ENCODE peak calls at places on chromosomes 1 and 21, in eight cellular contexts. One of them, this sample, is unnamed.

GRCh38 chr21:36988536-36988935 is 18.0 kb upstream of the RIPPLY3 start:
- DNase-seq in naive B cell: no peak
- DNase-seq in AML-193: no peak
- DNase-seq in gastrocnemius medialis: no peak
- DNase-seq in NCI-H748 treated with DMSO at 0.1 percent for 48 hours: no peak
- DNase-seq in dermis microvascular lymphatic vessel endothelial cell: no peak
- DNase-seq in HFFc6: no peak
- DNase-seq in cardiac fibroblast: no peak
- DNase-seq in this sample: no peak

GRCh38 chr1:232667094-232667780 is 37.3 kb upstream of the SIPA1L2 start:
- DNase-seq in cardiac fibroblast: no peak
- DNase-seq in naive B cell: no peak
- DNase-seq in gastrocnemius medialis: no peak
- DNase-seq in dermis microvascular lymphatic vessel endothelial cell: peak
- DNase-seq in HFFc6: no peak
- DNase-seq in AML-193: no peak
- DNase-seq in NCI-H748 treated with DMSO at 0.1 percent for 48 hours: no peak
- DNase-seq in this sample: no peak

GRCh38 chr1:23081376-23081775 is 62.1 kb downstream of the KDM1A start:
- DNase-seq in cardiac fibroblast: no peak
- DNase-seq in gastrocnemius medialis: no peak
- DNase-seq in dermis microvascular lymphatic vessel endothelial cell: no peak
- DNase-seq in AML-193: no peak
- DNase-seq in NCI-H748 treated with DMSO at 0.1 percent for 48 hours: no peak
- DNase-seq in HFFc6: no peak
- DNase-seq in naive B cell: no peak
- DNase-seq in this sample: peak

GRCh38 chr1:22607154-22607553 is 29.3 kb upstream of the C1QA start:
- DNase-seq in gastrocnemius medialis: no peak
- DNase-seq in AML-193: no peak
- DNase-seq in HFFc6: no peak
- DNase-seq in dermis microvascular lymphatic vessel endothelial cell: no peak
- DNase-seq in NCI-H748 treated with DMSO at 0.1 percent for 48 hours: no peak
- DNase-seq in naive B cell: no peak
- DNase-seq in cardiac fibroblast: no peak
- DNase-seq in this sample: peak

GRCh38 chr1:242827538-242827937 is 303.0 kb upstream of the PLD5 start:
- DNase-seq in AML-193: no peak
- DNase-seq in naive B cell: no peak
- DNase-seq in gastrocnemius medialis: no peak
- DNase-seq in dermis microvascular lymphatic vessel endothelial cell: no peak
- DNase-seq in NCI-H748 treated with DMSO at 0.1 percent for 48 hours: no peak
- DNase-seq in cardiac fibroblast: no peak
- DNase-seq in HFFc6: no peak
- DNase-seq in this sample: no peak

GRCh38 chr1:27361553-27361952 is 5.2 kb downstream of the MAP3K6 start:
- DNase-seq in gastrocnemius medialis: no peak
- DNase-seq in dermis microvascular lymphatic vessel endothelial cell: no peak
- DNase-seq in cardiac fibroblast: no peak
- DNase-seq in HFFc6: no peak
- DNase-seq in naive B cell: no peak
- DNase-seq in AML-193: no peak
- DNase-seq in NCI-H748 treated with DMSO at 0.1 percent for 48 hours: no peak
- DNase-seq in this sample: no peak

GRCh38 chr1:2503554-2504223 is 22.7 kb downstream of the PANK4 start:
- DNase-seq in gastrocnemius medialis: no peak
- DNase-seq in dermis microvascular lymphatic vessel endothelial cell: no peak
- DNase-seq in NCI-H748 treated with DMSO at 0.1 percent for 48 hours: no peak
- DNase-seq in HFFc6: no peak
- DNase-seq in cardiac fibroblast: no peak
- DNase-seq in naive B cell: no peak
- DNase-seq in AML-193: no peak
- DNase-seq in this sample: peak

GRCh38 chr1:99557556-99558256 is 88.2 kb upstream of the PALMD start:
- DNase-seq in HFFc6: peak
- DNase-seq in gastrocnemius medialis: no peak
- DNase-seq in NCI-H748 treated with DMSO at 0.1 percent for 48 hours: no peak
- DNase-seq in AML-193: no peak
- DNase-seq in naive B cell: no peak
- DNase-seq in cardiac fibroblast: peak
- DNase-seq in dermis microvascular lymphatic vessel endothelial cell: peak
- DNase-seq in this sample: no peak

GRCh38 chr1:107877092-107877491 is 87.9 kb downstream of the VAV3 start:
- DNase-seq in NCI-H748 treated with DMSO at 0.1 percent for 48 hours: no peak
- DNase-seq in cardiac fibroblast: peak
- DNase-seq in naive B cell: no peak
- DNase-seq in dermis microvascular lymphatic vessel endothelial cell: no peak
- DNase-seq in HFFc6: no peak
- DNase-seq in gastrocnemius medialis: no peak
- DNase-seq in AML-193: peak
- DNase-seq in this sample: no peak

GRCh38 chr1:53552981-53553733 is 94.0 kb downstream of the DMRTB1 start:
- DNase-seq in HFFc6: no peak
- DNase-seq in dermis microvascular lymphatic vessel endothelial cell: no peak
- DNase-seq in NCI-H748 treated with DMSO at 0.1 percent for 48 hours: no peak
- DNase-seq in naive B cell: no peak
- DNase-seq in gastrocnemius medialis: no peak
- DNase-seq in AML-193: no peak
- DNase-seq in cardiac fibroblast: no peak
- DNase-seq in this sample: no peak

GRCh38 chr1:180501865-180502360 is 464 bp downstream of the ACBD6 start:
- DNase-seq in cardiac fibroblast: no peak
- DNase-seq in HFFc6: peak
- DNase-seq in dermis microvascular lymphatic vessel endothelial cell: peak
- DNase-seq in NCI-H748 treated with DMSO at 0.1 percent for 48 hours: peak
- DNase-seq in AML-193: no peak
- DNase-seq in gastrocnemius medialis: no peak
- DNase-seq in naive B cell: no peak
- DNase-seq in this sample: peak

GRCh38 chr1:8360493-8361197 is 42.7 kb downstream of the SLC45A1 start:
- DNase-seq in gastrocnemius medialis: no peak
- DNase-seq in dermis microvascular lymphatic vessel endothelial cell: no peak
- DNase-seq in naive B cell: no peak
- DNase-seq in NCI-H748 treated with DMSO at 0.1 percent for 48 hours: no peak
- DNase-seq in HFFc6: no peak
- DNase-seq in AML-193: no peak
- DNase-seq in cardiac fibroblast: no peak
- DNase-seq in this sample: no peak

GRCh38 chr21:46150491-46151121 is 4.8 kb downstream of the FTCD start:
- DNase-seq in AML-193: no peak
- DNase-seq in cardiac fibroblast: no peak
- DNase-seq in naive B cell: no peak
- DNase-seq in HFFc6: no peak
- DNase-seq in NCI-H748 treated with DMSO at 0.1 percent for 48 hours: no peak
- DNase-seq in dermis microvascular lymphatic vessel endothelial cell: no peak
- DNase-seq in gastrocnemius medialis: no peak
- DNase-seq in this sample: no peak

GRCh38 chr1:234149217-234149616 is 224.0 kb upstream of the COA6 start:
- DNase-seq in naive B cell: no peak
- DNase-seq in AML-193: no peak
- DNase-seq in dermis microvascular lymphatic vessel endothelial cell: no peak
- DNase-seq in cardiac fibroblast: no peak
- DNase-seq in HFFc6: peak
- DNase-seq in gastrocnemius medialis: no peak
- DNase-seq in NCI-H748 treated with DMSO at 0.1 percent for 48 hours: no peak
- DNase-seq in this sample: no peak

GRCh38 chr1:186212574-186213224 is 162.4 kb downstream of the TPR start:
- DNase-seq in NCI-H748 treated with DMSO at 0.1 percent for 48 hours: peak
- DNase-seq in HFFc6: peak
- DNase-seq in AML-193: peak
- DNase-seq in gastrocnemius medialis: no peak
- DNase-seq in cardiac fibroblast: peak
- DNase-seq in dermis microvascular lymphatic vessel endothelial cell: peak
- DNase-seq in naive B cell: no peak
- DNase-seq in this sample: peak

GRCh38 chr1:112937070-112937469 is 18.9 kb downstream of the SLC16A1 start:
- DNase-seq in dermis microvascular lymphatic vessel endothelial cell: no peak
- DNase-seq in naive B cell: no peak
- DNase-seq in AML-193: no peak
- DNase-seq in cardiac fibroblast: peak
- DNase-seq in gastrocnemius medialis: no peak
- DNase-seq in NCI-H748 treated with DMSO at 0.1 percent for 48 hours: no peak
- DNase-seq in HFFc6: no peak
- DNase-seq in this sample: no peak

GRCh38 chr1:65423884-65424655 is 3.6 kb downstream of the LEPR start:
- DNase-seq in cardiac fibroblast: peak
- DNase-seq in AML-193: peak
- DNase-seq in HFFc6: peak
- DNase-seq in gastrocnemius medialis: no peak
- DNase-seq in NCI-H748 treated with DMSO at 0.1 percent for 48 hours: no peak
- DNase-seq in naive B cell: no peak
- DNase-seq in dermis microvascular lymphatic vessel endothelial cell: peak
- DNase-seq in this sample: no peak

GRCh38 chr1:184019506-184019905 is 18.0 kb downstream of the COLGALT2 start:
- DNase-seq in AML-193: no peak
- DNase-seq in cardiac fibroblast: no peak
- DNase-seq in naive B cell: no peak
- DNase-seq in HFFc6: no peak
- DNase-seq in NCI-H748 treated with DMSO at 0.1 percent for 48 hours: no peak
- DNase-seq in dermis microvascular lymphatic vessel endothelial cell: no peak
- DNase-seq in gastrocnemius medialis: no peak
- DNase-seq in this sample: no peak

This sample was measured in GM23338.